ENCODE peak calls at places on chromosomes 12 and 14, in four cellular contexts. H is gastrocnemius medialis, P is body of pancreas, U is heart left ventricle. R is an unnamed sample.
A peak's percentile ranks its signal among the peaks of the same experiment; 100 is the strongest.

GRCh38 chr14:68762944-68763831 is 29.7 kb downstream of the ZFP36L1 start:
- DNase-seq in P (peak; percentile 92), H (peak; percentile 14), U (peak; percentile 86), R (peak; percentile 96)

GRCh38 chr14:61269321-61270083 is 11.6 kb downstream of the TMEM30B start:
- DNase-seq in P (peak; percentile 90), U (peak; percentile 45), H (peak; percentile 75), R (peak; percentile 64)

GRCh38 chr12:6852651-6853354 is 853 bp downstream of the USP5 start:
- DNase-seq in P (peak; percentile 22), H (no peak), U (no peak), R (peak; percentile 47)

GRCh38 chr14:37565550-37565949 is 29.5 kb downstream of the FOXA1 start:
- DNase-seq in U (no peak), H (no peak), P (no peak), R (no peak)

GRCh38 chr12:53053223-53054111 is 3.6 kb downstream of the TNS2 start:
- DNase-seq in U (peak; percentile 68), P (peak; percentile 85), H (peak; percentile 79), R (peak; percentile 71)

GRCh38 chr12:100864366-100864765 is 69.8 kb downstream of the ANO4 start:
- DNase-seq in P (no peak), H (no peak), U (no peak), R (no peak)

GRCh38 chr12:22518067-22518719 is 26.1 kb downstream of the C2CD5 start:
- DNase-seq in H (no peak), U (peak; percentile 19), P (peak; percentile 88), R (no peak)

GRCh38 chr14:68226523-68226922 is 406.9 kb downstream of the RAD51B start:
- DNase-seq in P (no peak), H (no peak), U (no peak), R (no peak)

GRCh38 chr14:94111276-94112095 is 950 bp downstream of the IFI27 start:
- DNase-seq in U (peak; percentile 47), H (no peak), P (no peak), R (no peak)

DNA sequence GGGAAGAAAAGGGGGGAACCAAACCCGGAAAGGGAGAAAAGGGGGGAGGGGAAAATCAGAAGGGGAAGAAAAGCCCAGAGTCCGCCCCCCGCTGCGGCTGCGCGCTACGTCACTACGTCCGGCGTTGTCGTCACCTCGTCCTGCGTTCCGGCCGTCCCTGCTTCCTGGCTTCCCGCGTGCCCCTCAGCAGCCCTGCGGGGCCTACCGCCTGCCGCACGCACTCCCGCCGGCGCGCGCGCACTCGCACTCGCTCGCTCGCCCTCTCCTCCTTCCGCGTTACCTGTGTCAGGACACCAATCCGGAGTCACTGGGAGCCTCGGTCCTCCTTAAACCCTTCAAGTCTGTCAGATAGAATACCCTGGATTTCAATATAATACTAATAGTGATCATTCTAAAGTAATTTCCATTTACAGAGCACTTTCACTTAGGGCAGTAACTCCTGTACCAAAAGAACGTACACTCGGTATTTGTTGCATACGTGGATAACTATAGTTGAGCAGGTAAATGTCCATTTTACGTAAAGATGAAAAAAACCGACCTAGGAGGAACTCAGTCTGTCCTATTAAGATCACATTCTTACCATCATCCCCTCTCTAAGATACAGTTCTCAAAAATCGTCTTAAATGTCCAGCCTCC is at the start of gene R3HDM2:
- DNase-seq in H (peak; percentile 95), U (peak; percentile 95), P (peak; percentile 98), R (peak; percentile 96)
- TF ChIP-seq POLR2A in H (peak; percentile 93), U (peak; percentile 92), P (peak; percentile 97), R (peak; percentile 94)

DNA sequence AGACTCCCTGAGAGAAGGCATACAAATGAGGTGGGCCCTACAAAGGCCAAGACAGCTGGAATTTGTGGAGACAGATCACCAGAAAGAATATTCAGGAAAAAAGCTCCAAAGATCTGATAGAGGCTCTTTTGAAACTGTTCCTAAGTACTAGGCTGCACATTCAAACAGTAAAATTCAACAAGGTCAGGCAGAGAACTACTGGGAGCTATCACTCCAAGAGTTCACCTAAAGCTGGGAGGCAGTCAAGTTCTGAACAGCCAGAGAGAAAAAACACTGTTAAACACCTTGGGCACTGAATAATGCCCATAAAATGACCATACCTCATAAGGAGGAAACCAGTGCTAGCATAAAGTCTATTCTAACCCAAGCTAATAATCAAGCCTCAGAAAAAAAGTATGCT is 28.6 kb downstream of the MED13L start:
- DNase-seq in H (no peak), P (no peak), U (no peak), R (no peak)
- H3K4me3 ChIP-seq in H (no peak overlapping the region), P (no peak overlapping the region), U (no peak overlapping the region), R (no peak overlapping the region)

DNA sequence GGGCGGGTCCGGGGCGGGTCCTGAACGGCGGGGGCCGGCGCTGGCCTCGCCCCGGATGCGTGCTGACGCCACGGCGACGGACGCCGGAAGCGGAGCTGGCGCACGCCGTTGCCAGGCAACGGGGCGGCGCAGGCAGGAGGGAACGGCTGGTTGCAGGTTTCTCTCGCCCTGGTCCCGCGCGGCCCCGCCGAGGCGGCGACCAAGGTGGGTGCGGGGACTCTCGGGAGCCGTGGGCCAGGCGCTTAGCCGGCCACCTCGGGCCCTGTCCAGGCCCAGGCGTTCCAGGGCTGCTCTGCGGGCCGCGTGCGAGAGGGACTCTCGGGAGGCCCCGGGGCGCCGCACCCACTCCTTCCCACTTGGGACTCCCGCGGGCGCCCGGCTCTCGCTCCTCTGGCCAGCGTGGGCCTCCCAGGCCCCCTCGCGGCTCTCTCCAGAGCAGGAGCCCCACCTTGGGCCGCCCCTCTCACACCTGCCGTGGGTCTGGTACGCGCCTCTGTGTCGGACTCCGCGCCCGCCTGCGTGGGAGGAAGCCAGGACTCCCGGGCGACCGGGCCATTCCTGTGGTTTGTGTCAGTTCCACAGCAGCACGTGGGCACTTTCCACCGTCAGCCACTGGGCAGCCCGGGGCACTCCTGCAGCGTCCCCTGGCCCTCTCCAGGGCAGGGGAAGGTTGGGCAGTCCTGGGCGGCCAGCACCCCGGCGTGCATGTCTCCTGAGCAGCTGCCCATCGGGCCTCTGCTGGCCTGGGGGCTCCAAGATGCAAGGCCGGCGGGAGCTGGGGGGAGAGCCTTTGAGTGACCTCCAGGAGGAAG is at the start of gene CLBA1:
- DNase-seq in H (peak; percentile 84), P (peak; percentile 89), U (peak; percentile 90), R (peak; percentile 92)
- TF ChIP-seq POLR2A in H (peak; percentile 8), P (peak; percentile 56), U (peak; percentile 49), R (no peak)

DNA sequence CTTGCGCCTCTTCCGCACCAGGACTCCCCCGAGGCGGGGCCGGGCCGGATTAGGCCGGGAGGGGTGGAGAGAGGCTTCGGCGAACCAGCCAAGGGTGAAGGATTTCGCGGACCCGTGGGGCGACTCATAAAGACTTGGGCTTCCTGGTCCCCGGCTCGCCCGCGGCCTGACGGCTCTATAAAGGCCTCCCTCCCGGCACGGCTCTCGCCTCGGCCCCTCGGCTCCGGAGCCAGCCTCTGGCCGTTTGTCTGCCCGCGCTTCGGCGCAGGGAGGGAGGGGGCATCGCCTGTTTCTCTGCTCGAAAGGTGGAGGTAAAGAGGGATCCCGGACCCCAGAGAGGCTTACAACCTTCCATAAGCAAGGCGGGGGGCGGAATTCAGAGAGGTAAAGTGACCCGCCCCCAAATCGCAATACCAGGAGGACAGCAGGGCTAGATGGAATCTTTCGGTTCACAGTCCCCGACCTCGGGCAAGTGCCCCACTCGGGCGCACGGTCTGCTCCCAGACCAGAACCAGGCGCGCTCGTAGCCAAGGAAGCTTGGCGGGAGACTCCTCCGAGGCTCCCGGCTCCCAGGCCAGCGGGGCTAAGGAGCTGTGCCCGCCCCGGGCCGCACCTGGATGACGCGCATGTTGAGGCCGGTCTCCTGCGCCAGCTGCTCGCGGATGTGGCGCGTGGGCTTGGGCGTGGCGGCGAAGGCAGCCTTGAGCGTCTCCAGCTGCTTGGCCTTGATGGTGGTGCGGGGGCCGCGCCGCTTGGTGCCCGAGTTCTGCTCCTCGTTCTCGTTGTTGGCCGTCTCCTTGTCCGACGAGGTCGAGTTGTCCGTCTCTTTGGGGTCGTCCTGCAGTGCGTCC is 3.9 kb downstream of the LHX5 start:
- DNase-seq in P (no peak), U (no peak), H (no peak), R (no peak)
- H3K4me3 ChIP-seq in P (no peak overlapping the region), U (peak overlapping the region; percentile 41), H (peak overlapping the region; percentile 39), R (no peak overlapping the region)

DNA sequence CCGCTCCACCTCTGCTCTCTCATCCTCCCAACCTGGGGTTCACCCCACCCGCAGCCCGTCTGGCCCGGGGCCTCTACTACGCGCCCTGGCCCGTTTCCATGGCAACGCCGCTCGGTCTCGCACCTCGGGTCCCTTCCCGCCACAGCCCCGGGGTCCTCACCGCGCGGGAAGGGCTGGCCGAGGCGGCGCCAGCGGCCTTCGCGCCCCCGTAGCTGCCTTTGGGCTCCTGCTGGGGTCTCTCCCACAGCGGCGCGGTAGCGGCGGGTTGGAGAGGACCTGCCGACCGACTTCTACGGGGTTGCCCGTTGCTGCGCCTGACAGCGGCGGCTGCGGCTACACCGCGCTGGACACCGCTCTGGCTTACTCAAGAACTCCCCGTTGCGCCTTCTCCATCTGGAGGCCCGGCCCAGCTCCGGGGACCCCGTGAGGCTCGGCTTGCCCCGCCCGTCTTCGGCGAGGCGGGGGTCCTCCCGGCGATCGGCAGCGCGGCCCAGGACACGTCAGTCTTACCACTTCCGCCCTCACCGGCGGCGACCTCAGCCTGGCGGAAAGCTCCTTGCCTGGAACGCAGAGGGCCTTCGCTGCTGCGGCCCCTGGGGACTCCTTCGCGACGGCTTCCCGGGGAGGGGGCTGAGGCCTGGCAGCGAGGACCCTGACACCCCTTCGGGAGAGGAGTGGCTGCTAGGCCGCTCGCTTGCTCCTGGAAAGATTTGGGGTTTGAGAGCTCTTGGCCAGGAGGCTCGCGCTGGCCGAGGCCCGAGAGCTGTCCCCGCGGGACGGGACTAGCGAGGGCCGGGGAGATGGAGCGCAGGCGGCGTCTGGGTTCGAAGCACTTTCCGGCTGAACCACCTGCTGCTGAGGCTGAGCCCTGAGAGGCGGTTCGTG is at the start of gene TM9SF1:
- DNase-seq in H (peak; percentile 82), P (peak; percentile 90), U (peak; percentile 89), R (peak; percentile 85)
- TF ChIP-seq POLR2A in H (peak; percentile 73), P (peak; percentile 88), U (peak; percentile 68), R (peak; percentile 69)

GRCh38 chr12:1934068-1934467 is 15.6 kb upstream of the CACNA2D4 start:
- DNase-seq in P (no peak), H (no peak), U (no peak), R (no peak)

GRCh38 chr12:1934831-1935230 is 16.4 kb upstream of the CACNA2D4 start:
- DNase-seq in P (no peak), H (no peak), U (no peak), R (no peak)

GRCh38 chr12:1935242-1935641 is 16.8 kb upstream of the CACNA2D4 start:
- DNase-seq in H (no peak), P (no peak), U (no peak), R (no peak)

GRCh38 chr12:1936406-1937320 is 18.2 kb upstream of the CACNA2D4 start:
- DNase-seq in H (peak; percentile 68), U (peak; percentile 60), P (peak; percentile 95), R (peak; percentile 60)

GRCh38 chr12:1935700-1936378 is 17.4 kb upstream of the CACNA2D4 start:
- DNase-seq in H (no peak), P (peak; percentile 91), U (no peak), R (no peak)
- H3K4me3 ChIP-seq in H (no peak overlapping the region), P (no peak overlapping the region), U (no peak overlapping the region), R (no peak overlapping the region)

GRCh38 chr14:100192672-100193416 is 33.4 kb upstream of the DEGS2 start:
- DNase-seq in H (peak; percentile 99), P (peak; percentile 100), U (peak; percentile 99), R (peak; percentile 98)
- TF ChIP-seq POLR2A in H (peak; percentile 61), P (peak; percentile 75), U (peak; percentile 58), R (peak; percentile 60)

GRCh38 chr14:97456497-97456896 is 659.3 kb downstream of the VRK1 start:
- DNase-seq in P (no peak), U (no peak), H (no peak), R (no peak)
- H3K4me3 ChIP-seq in P (no peak overlapping the region), U (no peak overlapping the region), H (no peak overlapping the region), R (no peak overlapping the region)

R was measured in uterus.